ENCODE peak calls at places on chromosomes 5 and 9, in four cellular contexts. S is adrenal gland, Z is Peyer's patch, L is dorsolateral prefrontal cortex. N is an unnamed sample.

GRCh38 chr5:56072863-56073777 is 78.4 kb upstream of the IL6ST start:
- DNase-seq in S (no peak), Z (no peak), L (no peak), N (no peak)

GRCh38 chr9:137648396-137648795 is 29.6 kb downstream of the EHMT1 start:
- DNase-seq in S (no peak), Z (no peak), L (no peak), N (no peak)

GRCh38 chr9:134726722-134727034 is 85.1 kb downstream of the COL5A1 start:
- DNase-seq in S (no peak), Z (no peak), L (no peak), N (no peak)

GRCh38 chr5:180390441-180391190 is 37.5 kb upstream of the GFPT2 start:
- DNase-seq in S (no peak), Z (no peak), L (no peak), N (no peak)

GRCh38 chr5:151075698-151076331 is 5.0 kb downstream of the TNIP1 start:
- DNase-seq in S (peak; percentile 74), Z (no peak), L (no peak), N (peak; percentile 89)

GRCh38 chr5:180607861-180608571 is 16.7 kb upstream of the SCGB3A1 start:
- DNase-seq in S (peak; percentile 32), Z (no peak), L (no peak), N (no peak)

GRCh38 chr9:124439086-124439485 is 11.2 kb upstream of the ADGRD2 start:
- DNase-seq in S (no peak), Z (no peak), L (no peak), N (no peak)

GRCh38 chr9:111016046-111017026 is 21.9 kb downstream of the LPAR1 start:
- DNase-seq in S (no peak), Z (no peak), L (no peak), N (peak; percentile 69)

GRCh38 chr9:75414367-75415160 is 326.2 kb downstream of the OSTF1 start:
- DNase-seq in S (no peak), Z (no peak), L (no peak), N (no peak)

GRCh38 chr5:160356550-160357347 is 13.7 kb downstream of the C1QTNF2 start:
- DNase-seq in S (no peak), Z (no peak), L (no peak), N (no peak)

GRCh38 chr5:171714851-171715250 is 70.8 kb upstream of the SMIM23 start:
- DNase-seq in S (no peak), Z (no peak), L (no peak), N (no peak)

GRCh38 chr9:81619353-81620008 is 69.9 kb downstream of the TLE1 start:
- DNase-seq in S (no peak), Z (no peak), L (no peak), N (no peak)

DNA sequence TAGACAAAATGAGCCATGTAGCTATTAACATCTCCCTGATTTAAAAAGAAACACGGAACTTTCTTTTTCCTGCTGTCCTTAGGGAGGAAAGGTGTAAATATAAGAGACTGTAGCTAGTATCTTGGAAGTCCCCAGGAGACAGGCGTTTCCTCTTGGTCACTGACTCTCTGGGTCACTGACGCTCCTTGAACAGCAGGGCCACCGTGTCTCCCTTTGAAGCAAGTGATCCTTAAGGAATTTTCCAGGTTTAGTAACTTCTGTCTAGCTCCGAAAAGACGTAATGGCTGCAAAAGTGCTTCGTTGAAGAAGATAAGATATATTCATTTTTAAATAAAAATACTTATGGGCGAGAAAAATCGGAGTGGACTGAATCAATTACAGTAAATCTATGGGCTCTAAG is 743 bp upstream of the CLTA start:
- DNase-seq in S (peak; percentile 31), Z (no peak), L (no peak), N (no peak)
- H3K4me3 ChIP-seq in S (peak overlapping the region; percentile 80), Z (peak overlapping the region; percentile 96), L (peak overlapping the region; percentile 94), N (peak overlapping the region; percentile 93)

GRCh38 chr9:97938081-97938644 is at the start of gene HEMGN:
- DNase-seq in S (no peak), Z (no peak), L (no peak), N (no peak)
- H3K4me3 ChIP-seq in S (no peak within 1 kb of the TSS), Z (no peak within 1 kb of the TSS), L (no peak within 1 kb of the TSS), N (no peak within 1 kb of the TSS)

GRCh38 chr9:35115680-35116538 is at the start of gene ATOSB:
- DNase-seq in S (peak; percentile 98), Z (peak; percentile 99), L (peak; percentile 82), N (peak; percentile 97)

GRCh38 chr9:35114921-35115341 is 731 bp downstream of the ATOSB start:
- DNase-seq in S (peak; percentile 65), Z (peak; percentile 72), L (no peak), N (peak; percentile 62)

GRCh38 chr9:35116539-35116897 is 856 bp upstream of the ATOSB start:
- DNase-seq in S (no peak), Z (no peak), L (no peak), N (peak; percentile 14)

GRCh38 chr9:35114113-35114847 is 1.4 kb downstream of the ATOSB start:
- DNase-seq in S (peak; percentile 81), Z (peak; percentile 51), L (peak; percentile 73), N (peak; percentile 97)

DNA sequence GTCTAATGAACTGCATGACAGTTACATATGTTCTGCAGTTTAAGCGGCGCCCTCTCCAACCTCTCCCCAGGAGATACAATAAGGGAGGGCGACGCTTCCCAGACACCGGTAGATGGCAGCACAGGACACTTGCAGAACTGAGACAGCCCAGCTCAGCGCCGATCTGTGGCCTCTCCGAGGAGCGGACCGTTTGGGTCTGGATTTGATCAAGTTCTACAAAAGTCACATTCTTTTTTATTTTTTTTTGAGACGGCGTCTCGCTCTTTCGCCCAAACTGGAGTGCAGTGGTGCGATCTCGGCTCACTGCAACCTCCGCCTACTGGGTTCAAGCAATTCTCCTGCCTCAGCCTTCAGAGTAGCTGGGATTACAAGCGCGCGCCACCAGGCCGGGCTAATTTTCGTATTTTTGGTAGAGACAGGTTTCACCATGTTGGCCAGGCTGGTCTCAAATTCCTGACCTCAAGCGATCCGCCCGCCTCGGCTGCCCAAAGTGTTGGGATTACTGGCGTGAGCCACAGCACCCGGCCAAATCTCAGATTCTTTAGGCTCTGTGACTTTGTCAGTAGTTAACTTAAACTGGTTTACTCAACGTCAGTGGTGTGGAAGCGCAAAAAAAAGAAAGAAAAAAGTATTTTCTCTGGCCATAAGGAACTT is 1.4 kb upstream of the ATOSB start:
- DNase-seq in S (peak; percentile 94), Z (peak; percentile 90), L (peak; percentile 90), N (peak; percentile 94)
- H3K4me3 ChIP-seq in S (no peak overlapping the region), Z (peak overlapping the region; percentile 54), L (peak overlapping the region; percentile 76), N (peak overlapping the region; percentile 67)

GRCh38 chr5:43043400-43043756 is 3.3 kb upstream of the ANXA2R start:
- DNase-seq in S (no peak), Z (no peak), L (no peak), N (no peak)

GRCh38 chr5:43042176-43042625 is 2.1 kb upstream of the ANXA2R start:
- DNase-seq in S (peak; percentile 73), Z (peak; percentile 77), L (no peak), N (peak; percentile 72)

GRCh38 chr5:43041669-43042175 is 1.6 kb upstream of the ANXA2R start:
- DNase-seq in S (peak; percentile 67), Z (peak; percentile 65), L (peak; percentile 57), N (peak; percentile 57)

GRCh38 chr5:43044181-43044914 is 4.2 kb upstream of the ANXA2R start:
- DNase-seq in S (no peak), Z (no peak), L (no peak), N (no peak)

DNA sequence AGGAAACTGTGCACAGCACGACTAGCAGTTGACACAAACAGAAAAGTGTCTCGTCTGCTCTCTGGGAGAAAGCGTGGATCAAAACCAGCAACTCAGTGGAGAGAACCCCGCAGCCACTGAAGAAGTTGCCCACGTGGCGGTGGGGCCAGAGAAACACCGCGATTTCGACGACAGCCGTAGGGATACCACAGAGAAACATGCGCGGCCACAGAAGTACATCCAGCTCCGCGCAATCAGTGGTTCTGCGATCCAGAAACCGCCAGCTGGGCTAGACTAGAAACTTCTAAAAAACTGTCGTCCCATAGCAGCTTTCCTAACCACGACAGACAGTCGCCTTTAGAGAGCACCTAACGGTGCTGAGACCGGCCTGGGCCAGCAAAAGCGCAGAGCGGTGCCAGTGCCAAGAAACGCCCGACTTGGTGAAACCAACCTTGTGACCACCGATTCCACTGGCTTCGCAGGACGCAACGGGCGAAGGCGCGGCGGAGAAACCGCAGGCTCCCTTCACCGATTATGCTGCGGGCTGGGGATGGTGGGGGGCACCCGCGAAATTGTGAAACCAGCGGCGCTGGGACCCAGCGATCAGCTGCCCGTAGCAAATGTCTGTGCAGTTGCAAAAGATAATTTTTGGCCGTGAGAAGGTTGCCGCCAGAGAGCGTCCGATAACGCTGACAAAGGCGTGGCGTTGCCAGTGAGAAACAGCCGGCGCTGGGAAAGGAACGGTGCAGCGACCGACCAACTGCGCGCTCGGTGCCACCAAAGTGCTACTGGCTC is 2.7 kb upstream of the ANXA2R start:
- DNase-seq in S (peak; percentile 78), Z (peak; percentile 68), L (peak; percentile 63), N (peak; percentile 71)
- H3K4me3 ChIP-seq in S (peak overlapping the region; percentile 54), Z (peak overlapping the region; percentile 51), L (peak overlapping the region; percentile 72), N (peak overlapping the region; percentile 61)

GRCh38 chr5:102762095-102762534 is 7.0 kb downstream of the PAM start:
- DNase-seq in S (no peak), Z (no peak), L (no peak), N (peak; percentile 74)
- H3K4me3 ChIP-seq in S (no peak overlapping the region), Z (no peak overlapping the region), L (no peak overlapping the region), N (no peak overlapping the region)

DNA sequence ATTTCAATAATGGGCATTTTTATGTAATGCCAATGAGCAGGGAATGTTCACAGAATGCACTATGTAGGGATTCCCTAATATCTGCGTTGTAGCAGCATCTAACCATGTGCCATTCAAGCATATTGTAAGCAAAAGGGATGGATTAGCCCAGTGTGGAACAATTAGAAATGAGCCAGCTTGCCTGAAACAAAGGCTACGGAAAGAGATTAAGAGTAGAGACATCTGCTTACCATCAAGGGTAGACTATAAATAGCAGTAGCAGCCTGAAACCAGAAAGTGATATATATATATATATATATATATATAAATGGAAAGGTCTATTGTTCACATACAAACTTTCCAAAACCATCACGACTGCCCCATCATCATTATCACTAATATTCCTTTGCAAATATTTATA is 31.9 kb upstream of the CEP120 start:
- DNase-seq in S (no peak), Z (no peak), L (no peak), N (no peak)
- H3K4me3 ChIP-seq in S (no peak overlapping the region), Z (no peak overlapping the region), L (no peak overlapping the region), N (no peak overlapping the region)

DNA sequence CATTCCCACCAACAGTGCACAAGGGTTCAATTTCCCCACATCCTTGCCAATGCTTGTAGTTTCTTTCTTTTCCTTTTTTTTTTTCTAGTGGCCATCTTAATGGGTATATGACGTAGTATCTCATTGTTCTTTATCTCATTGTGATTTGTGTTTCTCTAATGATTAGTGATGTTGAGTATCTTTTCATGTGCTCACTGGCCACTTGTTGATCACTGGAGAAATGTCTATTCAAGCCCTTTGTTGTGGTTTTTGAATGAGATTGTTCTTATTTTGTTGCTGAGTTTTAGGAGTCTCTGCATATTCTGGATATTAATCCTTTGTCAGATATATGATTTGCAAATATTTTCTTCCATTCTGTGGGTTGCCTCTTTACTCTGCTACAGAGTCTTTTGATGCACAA is 1.6 kb upstream of the TMED9 start:
- DNase-seq in S (no peak), Z (no peak), L (no peak), N (no peak)
- H3K4me3 ChIP-seq in S (no peak overlapping the region), Z (no peak overlapping the region), L (no peak overlapping the region), N (no peak overlapping the region)

N was measured in epithelial cell of esophagus.